ENCODE peak calls at places on chromosomes 13 and 19, in ten cellular contexts. One of them, this sample, is unnamed.

GRCh38 chr19:12723643-12724426 is at the start of gene TNPO2:
- DNase-seq in prostate gland: peak
- DNase-seq in IMR-90: peak
- DNase-seq in tibial nerve: peak
- DNase-seq in breast epithelium: no peak
- DNase-seq in HepG2: peak
- DNase-seq in stomach: peak
- DNase-seq in transverse colon: peak
- DNase-seq in lower leg skin: peak
- DNase-seq in uterus: peak
- DNase-seq in this sample: peak

GRCh38 chr19:58268344-58268743 is 10.4 kb upstream of the ZNF8 start:
- DNase-seq in prostate gland: no peak
- DNase-seq in IMR-90: no peak
- DNase-seq in tibial nerve: no peak
- DNase-seq in breast epithelium: no peak
- DNase-seq in HepG2: no peak
- DNase-seq in stomach: no peak
- DNase-seq in transverse colon: no peak
- DNase-seq in lower leg skin: no peak
- DNase-seq in uterus: no peak
- DNase-seq in this sample: no peak

GRCh38 chr19:17933414-17934129 is 757 bp downstream of the CCDC124 start:
- DNase-seq in prostate gland: no peak
- DNase-seq in IMR-90: peak
- DNase-seq in tibial nerve: no peak
- DNase-seq in breast epithelium: no peak
- DNase-seq in HepG2: peak
- DNase-seq in stomach: no peak
- DNase-seq in transverse colon: no peak
- DNase-seq in lower leg skin: no peak
- DNase-seq in uterus: no peak
- DNase-seq in this sample: peak

GRCh38 chr13:40613192-40613818 is 53.1 kb downstream of the FOXO1 start:
- DNase-seq in prostate gland: peak
- DNase-seq in IMR-90: no peak
- DNase-seq in tibial nerve: no peak
- DNase-seq in breast epithelium: no peak
- DNase-seq in HepG2: no peak
- DNase-seq in stomach: peak
- DNase-seq in transverse colon: peak
- DNase-seq in lower leg skin: no peak
- DNase-seq in uterus: peak
- DNase-seq in this sample: peak

GRCh38 chr19:34645551-34645950 is 31.4 kb downstream of the SCGB2B2 start:
- DNase-seq in prostate gland: no peak
- DNase-seq in IMR-90: no peak
- DNase-seq in tibial nerve: no peak
- DNase-seq in breast epithelium: no peak
- DNase-seq in HepG2: no peak
- DNase-seq in stomach: no peak
- DNase-seq in transverse colon: no peak
- DNase-seq in lower leg skin: no peak
- DNase-seq in uterus: no peak
- DNase-seq in this sample: no peak

GRCh38 chr13:114069376-114070097 is 62.9 kb downstream of the RASA3 start:
- DNase-seq in prostate gland: no peak
- DNase-seq in IMR-90: no peak
- DNase-seq in tibial nerve: no peak
- DNase-seq in breast epithelium: no peak
- DNase-seq in HepG2: no peak
- DNase-seq in stomach: no peak
- DNase-seq in transverse colon: peak
- DNase-seq in lower leg skin: peak
- DNase-seq in uterus: no peak
- DNase-seq in this sample: no peak

GRCh38 chr13:50276550-50276949 is 261.3 kb downstream of the KCNRG start:
- DNase-seq in prostate gland: no peak
- DNase-seq in IMR-90: no peak
- DNase-seq in tibial nerve: no peak
- DNase-seq in breast epithelium: no peak
- DNase-seq in HepG2: no peak
- DNase-seq in stomach: no peak
- DNase-seq in transverse colon: no peak
- DNase-seq in lower leg skin: no peak
- DNase-seq in uterus: no peak
- DNase-seq in this sample: no peak

GRCh38 chr13:65677906-65678305 is 1552.2 kb downstream of the PCDH9 start:
- DNase-seq in prostate gland: no peak
- DNase-seq in IMR-90: peak
- DNase-seq in tibial nerve: no peak
- DNase-seq in breast epithelium: no peak
- DNase-seq in HepG2: no peak
- DNase-seq in stomach: no peak
- DNase-seq in transverse colon: no peak
- DNase-seq in lower leg skin: no peak
- DNase-seq in uterus: no peak
- DNase-seq in this sample: no peak

GRCh38 chr19:17777840-17778620 is 16.9 kb upstream of the B3GNT3 start:
- DNase-seq in prostate gland: no peak
- DNase-seq in IMR-90: peak
- DNase-seq in tibial nerve: peak
- DNase-seq in breast epithelium: peak
- DNase-seq in HepG2: peak
- DNase-seq in stomach: peak
- DNase-seq in transverse colon: peak
- DNase-seq in lower leg skin: no peak
- DNase-seq in uterus: peak
- DNase-seq in this sample: peak

GRCh38 chr19:36686365-36687213 is 823 bp upstream of the ZNF567 start:
- DNase-seq in prostate gland: peak
- DNase-seq in IMR-90: peak
- DNase-seq in tibial nerve: no peak
- DNase-seq in breast epithelium: no peak
- DNase-seq in HepG2: no peak
- DNase-seq in stomach: no peak
- DNase-seq in transverse colon: peak
- DNase-seq in lower leg skin: no peak
- DNase-seq in uterus: no peak
- DNase-seq in this sample: no peak

GRCh38 chr13:73231456-73231855 is 172.7 kb downstream of the KLF5 start:
- DNase-seq in prostate gland: no peak
- DNase-seq in IMR-90: no peak
- DNase-seq in tibial nerve: no peak
- DNase-seq in breast epithelium: no peak
- DNase-seq in HepG2: no peak
- DNase-seq in stomach: no peak
- DNase-seq in transverse colon: no peak
- DNase-seq in lower leg skin: no peak
- DNase-seq in uterus: no peak
- DNase-seq in this sample: no peak

GRCh38 chr13:101307181-101307701 is 109.1 kb downstream of the NALCN start:
- DNase-seq in prostate gland: no peak
- DNase-seq in IMR-90: peak
- DNase-seq in tibial nerve: no peak
- DNase-seq in breast epithelium: no peak
- DNase-seq in HepG2: no peak
- DNase-seq in stomach: no peak
- DNase-seq in transverse colon: no peak
- DNase-seq in lower leg skin: no peak
- DNase-seq in uterus: no peak
- DNase-seq in this sample: no peak

GRCh38 chr19:48899781-48900476 is at the start of gene NUCB1:
- DNase-seq in prostate gland: peak
- DNase-seq in IMR-90: peak
- DNase-seq in tibial nerve: peak
- DNase-seq in breast epithelium: peak
- DNase-seq in HepG2: peak
- DNase-seq in stomach: peak
- DNase-seq in transverse colon: peak
- DNase-seq in lower leg skin: peak
- DNase-seq in uterus: peak
- DNase-seq in this sample: peak
- TF ChIP-seq CTCF in prostate gland: no peak
- TF ChIP-seq CTCF in IMR-90: peak
- TF ChIP-seq CTCF in tibial nerve: peak
- TF ChIP-seq CTCF in breast epithelium: peak
- TF ChIP-seq CTCF in HepG2: peak
- TF ChIP-seq CTCF in stomach: no peak
- TF ChIP-seq CTCF in transverse colon: peak
- TF ChIP-seq CTCF in lower leg skin: no peak
- TF ChIP-seq CTCF in uterus: peak
- TF ChIP-seq CTCF in this sample: peak

DNA sequence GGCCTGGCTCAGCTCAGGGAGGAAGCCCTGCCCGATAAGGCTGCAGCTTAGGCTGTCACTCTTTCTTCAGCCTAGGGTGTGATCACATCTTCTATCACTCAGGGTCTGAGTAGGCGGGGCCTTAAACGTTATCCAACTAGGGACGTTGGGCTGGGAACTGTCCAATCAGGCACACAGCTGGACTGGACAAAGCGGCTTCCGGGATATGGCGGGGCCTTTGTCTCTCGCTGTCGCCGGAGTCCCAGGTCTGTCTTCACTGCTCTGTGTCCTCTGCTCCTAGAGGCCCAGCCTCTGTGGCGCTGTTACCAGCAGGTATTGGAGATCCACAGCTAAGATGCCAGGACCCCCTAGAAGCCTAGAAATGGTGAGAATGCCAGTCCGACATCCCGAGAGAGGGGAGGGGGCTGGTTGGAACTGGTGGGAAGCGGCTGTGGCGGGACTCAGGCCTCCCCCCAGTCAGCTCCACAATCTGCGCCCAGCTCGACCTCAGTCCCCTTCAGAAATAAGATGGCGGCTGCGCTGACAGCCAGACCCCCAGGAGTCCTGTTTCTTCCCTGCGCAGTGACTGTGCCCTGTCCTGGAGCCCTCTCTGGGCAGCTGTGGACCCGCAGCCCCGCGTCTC is at the start of gene ZNF254:
- DNase-seq in prostate gland: peak
- DNase-seq in IMR-90: peak
- DNase-seq in tibial nerve: peak
- DNase-seq in breast epithelium: peak
- DNase-seq in HepG2: no peak
- DNase-seq in stomach: peak
- DNase-seq in transverse colon: peak
- DNase-seq in lower leg skin: peak
- DNase-seq in uterus: peak
- DNase-seq in this sample: peak
- TF ChIP-seq POLR2A in prostate gland: peak
- TF ChIP-seq POLR2A in IMR-90: peak
- TF ChIP-seq POLR2A in tibial nerve: peak
- TF ChIP-seq POLR2A in breast epithelium: peak
- TF ChIP-seq POLR2A in HepG2: no peak
- TF ChIP-seq POLR2A in stomach: peak
- TF ChIP-seq POLR2A in transverse colon: peak
- TF ChIP-seq POLR2A in lower leg skin: no peak
- TF ChIP-seq POLR2A in uterus: peak
- TF ChIP-seq POLR2A in this sample: peak

DNA sequence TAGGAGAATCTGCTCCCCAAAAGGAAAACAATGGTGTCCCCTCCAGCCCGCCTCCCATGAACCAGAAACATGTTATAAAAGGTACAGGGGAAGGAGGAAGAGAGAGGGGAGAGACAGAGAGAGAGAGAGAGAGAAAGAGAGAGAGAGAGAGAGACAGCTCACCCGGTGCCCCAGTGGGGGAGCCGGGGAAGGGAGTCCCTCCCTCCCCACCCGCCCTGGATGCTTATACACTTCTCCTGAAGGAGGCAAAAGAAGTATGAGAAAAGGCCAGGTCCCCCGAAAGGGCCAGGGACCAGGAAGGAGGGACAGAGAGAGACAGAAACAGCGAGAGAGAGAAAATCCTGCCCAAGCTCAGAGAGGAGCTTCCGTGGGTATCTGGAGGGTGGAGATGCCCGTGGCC is 30.1 kb upstream of the ASF1B start:
- DNase-seq in prostate gland: no peak
- DNase-seq in IMR-90: no peak
- DNase-seq in tibial nerve: no peak
- DNase-seq in breast epithelium: no peak
- DNase-seq in HepG2: no peak
- DNase-seq in stomach: no peak
- DNase-seq in transverse colon: no peak
- DNase-seq in lower leg skin: no peak
- DNase-seq in uterus: no peak
- DNase-seq in this sample: no peak
- TF ChIP-seq CTCF in prostate gland: no peak
- TF ChIP-seq CTCF in IMR-90: no peak
- TF ChIP-seq CTCF in tibial nerve: no peak
- TF ChIP-seq CTCF in breast epithelium: no peak
- TF ChIP-seq CTCF in HepG2: no peak
- TF ChIP-seq CTCF in stomach: no peak
- TF ChIP-seq CTCF in transverse colon: no peak
- TF ChIP-seq CTCF in lower leg skin: no peak
- TF ChIP-seq CTCF in uterus: no peak
- TF ChIP-seq CTCF in this sample: no peak

DNA sequence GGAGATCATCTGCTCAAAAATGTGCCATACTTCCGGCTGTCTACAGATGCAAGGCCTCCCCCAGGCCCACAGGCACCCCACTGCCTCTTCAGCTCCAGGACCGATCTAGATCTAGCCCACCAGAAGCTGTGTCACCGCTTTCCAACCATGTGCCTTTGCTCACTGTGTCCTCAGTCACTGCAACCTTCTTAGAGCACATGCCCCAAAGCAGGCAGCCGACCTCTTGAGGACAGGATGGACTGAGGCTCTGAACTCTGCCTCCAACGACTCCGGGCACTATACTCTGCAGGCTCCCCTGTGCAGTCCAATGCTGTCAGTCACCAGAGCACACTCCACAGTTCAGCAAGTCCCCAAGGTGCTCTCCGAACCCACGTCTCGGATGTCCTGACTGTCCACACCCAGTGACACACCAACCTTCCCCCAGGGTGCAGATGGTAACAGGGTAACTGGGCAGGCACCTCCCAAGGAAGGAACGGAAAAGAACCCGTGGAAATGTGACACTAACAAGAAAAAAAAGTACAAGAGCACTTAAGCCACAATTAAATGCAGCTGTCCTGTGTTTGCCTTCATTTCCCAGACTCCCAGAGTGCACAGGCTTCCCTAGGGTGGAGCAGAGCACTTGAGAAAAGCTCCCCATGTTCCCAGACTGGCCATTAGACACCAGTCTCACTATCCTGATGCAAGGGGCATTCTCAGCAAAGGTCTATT is 4.8 kb downstream of the STK24 start:
- DNase-seq in prostate gland: no peak
- DNase-seq in IMR-90: peak
- DNase-seq in tibial nerve: no peak
- DNase-seq in breast epithelium: no peak
- DNase-seq in HepG2: peak
- DNase-seq in stomach: no peak
- DNase-seq in transverse colon: peak
- DNase-seq in lower leg skin: no peak
- DNase-seq in uterus: no peak
- DNase-seq in this sample: peak
- TF ChIP-seq POLR2A in prostate gland: no peak
- TF ChIP-seq POLR2A in IMR-90: no peak
- TF ChIP-seq POLR2A in tibial nerve: no peak
- TF ChIP-seq POLR2A in breast epithelium: no peak
- TF ChIP-seq POLR2A in HepG2: no peak
- TF ChIP-seq POLR2A in stomach: no peak
- TF ChIP-seq POLR2A in transverse colon: peak
- TF ChIP-seq POLR2A in lower leg skin: no peak
- TF ChIP-seq POLR2A in uterus: no peak
- TF ChIP-seq POLR2A in this sample: peak

GRCh38 chr13:110507678-110508381 is 53.7 kb downstream of the RAB20 start:
- DNase-seq in prostate gland: no peak
- DNase-seq in IMR-90: no peak
- DNase-seq in tibial nerve: no peak
- DNase-seq in breast epithelium: peak
- DNase-seq in HepG2: no peak
- DNase-seq in stomach: peak
- DNase-seq in transverse colon: peak
- DNase-seq in lower leg skin: no peak
- DNase-seq in uterus: no peak
- DNase-seq in this sample: no peak
- TF ChIP-seq CTCF in prostate gland: no peak
- TF ChIP-seq CTCF in IMR-90: no peak
- TF ChIP-seq CTCF in tibial nerve: no peak
- TF ChIP-seq CTCF in breast epithelium: no peak
- TF ChIP-seq CTCF in HepG2: no peak
- TF ChIP-seq CTCF in stomach: peak
- TF ChIP-seq CTCF in transverse colon: peak
- TF ChIP-seq CTCF in lower leg skin: no peak
- TF ChIP-seq CTCF in uterus: no peak
- TF ChIP-seq CTCF in this sample: peak